ENCODE peak calls at places on chromosomes 12 and 14, in four cellular contexts. F is epithelial cell of prostate, Q is astrocyte of the spinal cord, D is mucosa of descending colon. U is an unnamed sample.

GRCh38 chr14:36383674-36384421 is 63.4 kb upstream of the MBIP start:
- DNase-seq in F (peak), Q (no peak), D (no peak), U (no peak)

GRCh38 chr12:31736472-31736871 is 7.7 kb upstream of the AMN1 start:
- DNase-seq in F (peak), Q (peak), D (no peak), U (no peak)

GRCh38 chr12:130017571-130018449 is 114.0 kb upstream of the TMEM132D start:
- DNase-seq in F (no peak), Q (no peak), D (no peak), U (no peak)

GRCh38 chr12:13725049-13725448 is 256.4 kb downstream of the GRIN2B start:
- DNase-seq in F (no peak), Q (no peak), D (no peak), U (no peak)

GRCh38 chr12:52036587-52037171 is 14.6 kb upstream of the NR4A1 start:
- DNase-seq in F (no peak), Q (peak), D (peak), U (peak)

GRCh38 chr12:46373303-46374182 is 970 bp upstream of the SLC38A2 start:
- DNase-seq in F (no peak), Q (peak), D (peak), U (peak)

GRCh38 chr14:31992051-31992450 is 85.1 kb upstream of the ARHGAP5 start:
- DNase-seq in F (peak), Q (peak), D (no peak), U (no peak)

GRCh38 chr12:32603858-32604257 is 75.2 kb upstream of the DNM1L start:
- DNase-seq in F (peak), Q (peak), D (no peak), U (no peak)

GRCh38 chr12:93968928-93969327 is 179.4 kb upstream of the PLXNC1 start:
- DNase-seq in F (no peak), Q (no peak), D (no peak), U (no peak)

GRCh38 chr12:115163710-115164109 is 479.7 kb upstream of the TBX3 start:
- DNase-seq in F (no peak), Q (no peak), D (no peak), U (no peak)

GRCh38 chr12:127280393-127281275 is 986.3 kb upstream of the TMEM132C start:
- DNase-seq in F (no peak), Q (no peak), D (peak), U (peak)

GRCh38 chr14:99600232-99600888 is 3.6 kb downstream of the CCDC85C start:
- DNase-seq in F (no peak), Q (no peak), D (no peak), U (no peak)

GRCh38 chr12:49327368-49327767 is 4.3 kb downstream of the TROAP start:
- DNase-seq in F (no peak), Q (no peak), D (no peak), U (no peak)

GRCh38 chr12:80168936-80169335 is 69.6 kb downstream of the OTOGL start:
- DNase-seq in F (no peak), Q (no peak), D (no peak), U (no peak)

GRCh38 chr14:60488175-60488574 is 2.3 kb upstream of the C14orf39 start:
- DNase-seq in F (no peak), Q (no peak), D (no peak), U (no peak)

GRCh38 chr14:99950191-99950590 is 115.0 kb upstream of the EVL start:
- DNase-seq in F (no peak), Q (no peak), D (no peak), U (no peak)

GRCh38 chr14:67311868-67312267 is 47.7 kb downstream of the ATP6V1D start:
- DNase-seq in F (peak), Q (no peak), D (no peak), U (no peak)

U was measured in germinal center.